ENCODE peak calls at places on chromosomes 5 and 9, in six cellular contexts. J is cardiac fibroblast, Q is brain microvascular endothelial cell, U is dorsolateral prefrontal cortex, H is HCT116, T is AG09319. W is an unnamed sample.

GRCh38 chr5:87735918-87736317 is 323.2 kb upstream of the CCNH start:
- DNase-seq in J (no peak), Q (no peak), U (no peak), H (no peak), T (no peak), W (no peak)

GRCh38 chr5:135671052-135671451 is 92.3 kb upstream of the CXCL14 start:
- DNase-seq in J (no peak), Q (no peak), U (no peak), H (no peak), T (no peak), W (no peak)

GRCh38 chr9:37085233-37085632 is 35.1 kb upstream of the ZCCHC7 start:
- DNase-seq in J (no peak), Q (no peak), U (no peak), H (no peak), T (no peak), W (no peak)

GRCh38 chr5:143182901-143183820 is 220.3 kb downstream of the NR3C1 start:
- DNase-seq in J (peak; percentile 84), Q (no peak), U (peak; percentile 74), H (no peak), T (no peak), W (no peak)

GRCh38 chr9:127904888-127905728 is 5.7 kb upstream of the ST6GALNAC6 start:
- DNase-seq in J (no peak), Q (no peak), U (no peak), H (no peak), T (no peak), W (no peak)

GRCh38 chr9:20701058-20701457 is 17.0 kb downstream of the FOCAD start:
- DNase-seq in J (no peak), Q (no peak), U (no peak), H (no peak), T (no peak), W (no peak)

GRCh38 chr5:96172436-96172835 is 210.8 kb upstream of the ELL2 start:
- DNase-seq in J (peak; percentile 77), Q (peak; percentile 33), U (no peak), H (no peak), T (no peak), W (no peak)

GRCh38 chr5:18321516-18321915 is 687.3 kb downstream of the TAF11L14 start:
- DNase-seq in J (no peak), Q (no peak), U (no peak), H (no peak), T (no peak), W (no peak)

GRCh38 chr5:99104538-99105132 is 175.8 kb upstream of the CHD1 start:
- DNase-seq in J (peak; percentile 59), Q (no peak), U (no peak), H (peak; percentile 28), T (peak; percentile 4), W (peak; percentile 17)

GRCh38 chr5:177607452-177608192 is 7.7 kb downstream of the B4GALT7 start:
- DNase-seq in J (peak; percentile 77), Q (peak; percentile 84), U (peak; percentile 85), H (no peak), T (peak; percentile 31), W (peak; percentile 90)

DNA sequence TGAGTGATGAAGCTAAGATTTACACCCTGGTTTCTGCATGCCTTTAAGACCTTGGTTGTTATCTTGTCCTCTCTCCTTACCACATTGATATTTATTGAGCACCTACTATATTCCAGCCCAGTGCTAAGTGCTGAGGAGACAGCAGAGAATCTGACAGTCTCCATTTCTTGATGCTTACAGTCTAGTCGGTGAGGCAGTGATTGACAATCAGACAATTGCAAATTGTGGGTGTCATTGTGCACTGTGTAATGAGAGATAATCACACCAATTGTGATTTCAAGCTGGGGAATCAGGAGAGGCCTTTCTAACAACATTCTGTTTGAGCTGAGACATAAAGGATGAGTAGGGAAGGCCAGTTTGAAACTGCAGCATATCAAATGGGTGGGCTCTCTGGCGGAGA is 41.7 kb upstream of the PPARGC1B start:
- DNase-seq in J (no peak), Q (no peak), U (no peak), H (no peak), T (no peak), W (no peak)
- TF ChIP-seq CTCF in J (no peak), Q (no peak), U (no peak), H (no peak), T (no peak), W (no peak)

GRCh38 chr9:99351647-99352046 is 129.6 kb downstream of the SEC61B start:
- DNase-seq in J (no peak), Q (no peak), U (no peak), H (no peak), T (no peak), W (no peak)
- TF ChIP-seq CTCF in J (peak; percentile 15), Q (peak; percentile 26), U (no peak), H (peak; percentile 11), T (no peak), W (no peak)

GRCh38 chr9:98774746-98775145 is 21.6 kb downstream of the ANKS6 start:
- DNase-seq in J (peak; percentile 41), Q (no peak), U (no peak), H (no peak), T (no peak), W (no peak)
- TF ChIP-seq CTCF in J (peak; percentile 84), Q (peak; percentile 81), U (no peak), H (peak; percentile 83), T (peak; percentile 67), W (peak; percentile 48)

DNA sequence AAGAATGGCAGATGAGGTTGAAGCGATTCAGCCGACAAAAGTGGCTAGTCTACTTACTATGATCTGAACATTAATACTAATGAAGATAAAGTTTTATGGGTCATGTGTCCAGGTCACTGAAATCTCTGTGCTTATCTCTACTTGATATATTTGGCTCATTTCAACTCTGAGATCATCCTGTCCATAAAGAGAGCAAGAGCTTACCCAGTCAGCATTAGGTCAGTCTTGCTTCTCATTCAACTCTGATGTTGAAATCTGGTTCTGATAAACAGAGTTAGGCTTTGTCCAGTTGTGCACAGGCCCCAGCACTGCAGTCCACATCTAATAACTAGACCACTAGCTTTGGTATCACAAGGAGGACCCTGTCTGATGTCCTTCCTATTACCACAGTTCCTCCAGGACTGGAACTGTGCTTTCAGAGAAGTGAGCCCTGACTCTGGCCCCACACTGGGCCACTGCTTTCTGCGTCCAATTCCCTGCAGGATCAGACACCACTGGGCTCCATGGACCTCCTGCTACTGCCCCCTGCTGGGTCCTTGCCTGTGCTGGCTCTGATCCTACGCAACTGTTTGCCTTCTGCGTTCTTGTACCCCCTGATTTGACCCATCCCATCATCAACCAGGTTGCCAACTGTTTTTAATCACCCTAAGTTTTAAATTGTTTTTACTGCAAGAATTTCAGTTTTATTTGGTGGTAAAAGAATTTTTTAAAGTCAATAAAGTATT is 23.7 kb upstream of the FAM120A start:
- DNase-seq in J (no peak), Q (no peak), U (no peak), H (no peak), T (no peak), W (peak; percentile 15)
- TF ChIP-seq CTCF in J (no peak), Q (peak; percentile 30), U (no peak), H (peak; percentile 42), T (peak; percentile 9), W (no peak)

GRCh38 chr9:109192732-109193361 is 25.8 kb upstream of the FRRS1L start:
- DNase-seq in J (peak; percentile 45), Q (no peak), U (no peak), H (peak; percentile 15), T (no peak), W (peak; percentile 28)
- TF ChIP-seq CTCF in J (peak; percentile 58), Q (peak; percentile 69), U (peak; percentile 22), H (peak; percentile 61), T (peak; percentile 13), W (peak; percentile 34)

GRCh38 chr5:129460951-129461815 is 1.1 kb downstream of the ADAMTS19 start:
- DNase-seq in J (peak; percentile 7), Q (no peak), U (peak; percentile 44), H (no peak), T (no peak), W (peak; percentile 90)
- TF ChIP-seq CTCF in J (peak; percentile 22), Q (peak; percentile 34), U (peak; percentile 30), H (no peak), T (peak; percentile 10), W (peak; percentile 77)